ENCODE peak calls at places on chromosomes 5 and 9, in ten cellular contexts. One of them, this sample, is unnamed.

GRCh38 chr9:80561526-80561925 is 989.8 kb downstream of the TLE4 start:
- DNase-seq in activated B cell treated with CpG ODN at 0.5 μM for 24 hours: no peak
- DNase-seq in non-pigmented ciliary epithelial cell: no peak
- DNase-seq in activated T-cell treated with anti-CD3 and anti-CD28 coated beads, Interleukin-2, amount 50 U/mL, for 72 hours: no peak
- DNase-seq in H9: no peak
- DNase-seq in mucosa of gallbladder: no peak
- DNase-seq in fibroblast of lung: peak
- DNase-seq in AG09319: no peak
- DNase-seq in dermis blood vessel endothelial cell: no peak
- DNase-seq in neural crest cell: no peak
- DNase-seq in this sample: no peak

GRCh38 chr5:169064093-169064492 is 236.8 kb downstream of the SLIT3 start:
- DNase-seq in activated B cell treated with CpG ODN at 0.5 μM for 24 hours: no peak
- DNase-seq in non-pigmented ciliary epithelial cell: no peak
- DNase-seq in activated T-cell treated with anti-CD3 and anti-CD28 coated beads, Interleukin-2, amount 50 U/mL, for 72 hours: no peak
- DNase-seq in H9: no peak
- DNase-seq in mucosa of gallbladder: no peak
- DNase-seq in fibroblast of lung: peak
- DNase-seq in AG09319: no peak
- DNase-seq in dermis blood vessel endothelial cell: no peak
- DNase-seq in neural crest cell: no peak
- DNase-seq in this sample: no peak

GRCh38 chr9:96171749-96172148 is 130.2 kb downstream of the HSD17B3 start:
- DNase-seq in activated B cell treated with CpG ODN at 0.5 μM for 24 hours: no peak
- DNase-seq in non-pigmented ciliary epithelial cell: no peak
- DNase-seq in activated T-cell treated with anti-CD3 and anti-CD28 coated beads, Interleukin-2, amount 50 U/mL, for 72 hours: no peak
- DNase-seq in H9: no peak
- DNase-seq in mucosa of gallbladder: no peak
- DNase-seq in fibroblast of lung: no peak
- DNase-seq in AG09319: no peak
- DNase-seq in dermis blood vessel endothelial cell: no peak
- DNase-seq in neural crest cell: no peak
- DNase-seq in this sample: no peak

GRCh38 chr9:73615557-73615956 is 463.9 kb downstream of the ANXA1 start:
- DNase-seq in activated B cell treated with CpG ODN at 0.5 μM for 24 hours: no peak
- DNase-seq in non-pigmented ciliary epithelial cell: no peak
- DNase-seq in activated T-cell treated with anti-CD3 and anti-CD28 coated beads, Interleukin-2, amount 50 U/mL, for 72 hours: no peak
- DNase-seq in H9: no peak
- DNase-seq in mucosa of gallbladder: no peak
- DNase-seq in fibroblast of lung: no peak
- DNase-seq in AG09319: no peak
- DNase-seq in dermis blood vessel endothelial cell: no peak
- DNase-seq in neural crest cell: no peak
- DNase-seq in this sample: no peak

GRCh38 chr5:161851691-161852299 is 3.9 kb downstream of the GABRA1 start:
- DNase-seq in activated B cell treated with CpG ODN at 0.5 μM for 24 hours: no peak
- DNase-seq in non-pigmented ciliary epithelial cell: no peak
- DNase-seq in activated T-cell treated with anti-CD3 and anti-CD28 coated beads, Interleukin-2, amount 50 U/mL, for 72 hours: no peak
- DNase-seq in H9: no peak
- DNase-seq in mucosa of gallbladder: no peak
- DNase-seq in fibroblast of lung: no peak
- DNase-seq in AG09319: no peak
- DNase-seq in dermis blood vessel endothelial cell: no peak
- DNase-seq in neural crest cell: no peak
- DNase-seq in this sample: no peak

GRCh38 chr9:97559111-97559514 is 57.6 kb downstream of the TMOD1 start:
- DNase-seq in activated B cell treated with CpG ODN at 0.5 μM for 24 hours: no peak
- DNase-seq in non-pigmented ciliary epithelial cell: no peak
- DNase-seq in activated T-cell treated with anti-CD3 and anti-CD28 coated beads, Interleukin-2, amount 50 U/mL, for 72 hours: peak
- DNase-seq in H9: no peak
- DNase-seq in mucosa of gallbladder: no peak
- DNase-seq in fibroblast of lung: no peak
- DNase-seq in AG09319: no peak
- DNase-seq in dermis blood vessel endothelial cell: no peak
- DNase-seq in neural crest cell: no peak
- DNase-seq in this sample: no peak

GRCh38 chr5:55172051-55172899 is 702 bp downstream of the CDC20B start:
- DNase-seq in activated B cell treated with CpG ODN at 0.5 μM for 24 hours: no peak
- DNase-seq in non-pigmented ciliary epithelial cell: peak
- DNase-seq in activated T-cell treated with anti-CD3 and anti-CD28 coated beads, Interleukin-2, amount 50 U/mL, for 72 hours: peak
- DNase-seq in H9: peak
- DNase-seq in mucosa of gallbladder: peak
- DNase-seq in fibroblast of lung: peak
- DNase-seq in AG09319: peak
- DNase-seq in dermis blood vessel endothelial cell: peak
- DNase-seq in neural crest cell: peak
- DNase-seq in this sample: no peak

GRCh38 chr5:75395277-75395676 is 58.3 kb downstream of the HMGCR start:
- DNase-seq in activated B cell treated with CpG ODN at 0.5 μM for 24 hours: no peak
- DNase-seq in non-pigmented ciliary epithelial cell: no peak
- DNase-seq in activated T-cell treated with anti-CD3 and anti-CD28 coated beads, Interleukin-2, amount 50 U/mL, for 72 hours: no peak
- DNase-seq in H9: no peak
- DNase-seq in mucosa of gallbladder: no peak
- DNase-seq in fibroblast of lung: no peak
- DNase-seq in AG09319: no peak
- DNase-seq in dermis blood vessel endothelial cell: peak
- DNase-seq in neural crest cell: peak
- DNase-seq in this sample: no peak

GRCh38 chr5:128287740-128288139 is 204.2 kb downstream of the SLC12A2 start:
- DNase-seq in activated B cell treated with CpG ODN at 0.5 μM for 24 hours: no peak
- DNase-seq in non-pigmented ciliary epithelial cell: no peak
- DNase-seq in activated T-cell treated with anti-CD3 and anti-CD28 coated beads, Interleukin-2, amount 50 U/mL, for 72 hours: no peak
- DNase-seq in H9: no peak
- DNase-seq in mucosa of gallbladder: no peak
- DNase-seq in fibroblast of lung: no peak
- DNase-seq in AG09319: no peak
- DNase-seq in dermis blood vessel endothelial cell: no peak
- DNase-seq in neural crest cell: no peak
- DNase-seq in this sample: no peak

GRCh38 chr5:34929720-34930526 is 564 bp downstream of the DNAJC21 start:
- DNase-seq in activated B cell treated with CpG ODN at 0.5 μM for 24 hours: peak
- DNase-seq in non-pigmented ciliary epithelial cell: no peak
- DNase-seq in activated T-cell treated with anti-CD3 and anti-CD28 coated beads, Interleukin-2, amount 50 U/mL, for 72 hours: peak
- DNase-seq in H9: peak
- DNase-seq in mucosa of gallbladder: peak
- DNase-seq in fibroblast of lung: peak
- DNase-seq in AG09319: peak
- DNase-seq in dermis blood vessel endothelial cell: peak
- DNase-seq in neural crest cell: peak
- DNase-seq in this sample: peak

This sample was measured in dorsolateral prefrontal cortex.